ENCODE peak calls at places on chromosome 17, in ten cellular contexts. One of them, this sample, is unnamed.

GRCh38 chr17:77796201-77796860 is 162.2 kb upstream of the TNRC6C start:
- DNase-seq in GM12865: no peak
- DNase-seq in Peyer's patch: peak; percentile 18
- DNase-seq in HFFc6: no peak
- DNase-seq in osteocyte: no peak
- DNase-seq in lung: no peak
- DNase-seq in B cell: no peak
- DNase-seq in IMR-90: no peak
- DNase-seq in heart right ventricle: no peak
- DNase-seq in epithelial cell of esophagus: no peak
- DNase-seq in this sample: no peak

GRCh38 chr17:63601439-63602371 is 1.0 kb downstream of the TACO1 start:
- DNase-seq in GM12865: no peak
- DNase-seq in Peyer's patch: peak; percentile 66
- DNase-seq in HFFc6: no peak
- DNase-seq in osteocyte: no peak
- DNase-seq in lung: no peak
- DNase-seq in B cell: no peak
- DNase-seq in IMR-90: peak; percentile 32
- DNase-seq in heart right ventricle: no peak
- DNase-seq in epithelial cell of esophagus: peak; percentile 27
- DNase-seq in this sample: no peak

GRCh38 chr17:28634211-28634865 is 10.6 kb downstream of the BLTP2 start:
- DNase-seq in GM12865: no peak
- DNase-seq in Peyer's patch: no peak
- DNase-seq in HFFc6: no peak
- DNase-seq in osteocyte: no peak
- DNase-seq in lung: no peak
- DNase-seq in B cell: no peak
- DNase-seq in IMR-90: no peak
- DNase-seq in heart right ventricle: no peak
- DNase-seq in epithelial cell of esophagus: peak; percentile 46
- DNase-seq in this sample: no peak

GRCh38 chr17:76204277-76204676 is 36.0 kb downstream of the RNF157 start:
- DNase-seq in GM12865: no peak
- DNase-seq in Peyer's patch: no peak
- DNase-seq in HFFc6: peak; percentile 81
- DNase-seq in osteocyte: no peak
- DNase-seq in lung: no peak
- DNase-seq in B cell: no peak
- DNase-seq in IMR-90: peak; percentile 86
- DNase-seq in heart right ventricle: no peak
- DNase-seq in epithelial cell of esophagus: peak; percentile 62
- DNase-seq in this sample: no peak

GRCh38 chr17:76707985-76708807 is 2.6 kb downstream of the MXRA7 start:
- DNase-seq in GM12865: no peak
- DNase-seq in Peyer's patch: no peak
- DNase-seq in HFFc6: no peak
- DNase-seq in osteocyte: no peak
- DNase-seq in lung: no peak
- DNase-seq in B cell: no peak
- DNase-seq in IMR-90: no peak
- DNase-seq in heart right ventricle: no peak
- DNase-seq in epithelial cell of esophagus: no peak
- DNase-seq in this sample: no peak

GRCh38 chr17:42378597-42379594 is 9.3 kb downstream of the STAT3 start:
- DNase-seq in GM12865: peak; percentile 72
- DNase-seq in Peyer's patch: no peak
- DNase-seq in HFFc6: no peak
- DNase-seq in osteocyte: no peak
- DNase-seq in lung: no peak
- DNase-seq in B cell: peak; percentile 26
- DNase-seq in IMR-90: peak; percentile 34
- DNase-seq in heart right ventricle: no peak
- DNase-seq in epithelial cell of esophagus: peak; percentile 74
- DNase-seq in this sample: no peak

GRCh38 chr17:42337442-42337841 is 49.1 kb downstream of the STAT5A start:
- DNase-seq in GM12865: peak; percentile 96
- DNase-seq in Peyer's patch: no peak
- DNase-seq in HFFc6: no peak
- DNase-seq in osteocyte: no peak
- DNase-seq in lung: no peak
- DNase-seq in B cell: no peak
- DNase-seq in IMR-90: peak; percentile 81
- DNase-seq in heart right ventricle: no peak
- DNase-seq in epithelial cell of esophagus: no peak
- DNase-seq in this sample: no peak

GRCh38 chr17:41777579-41778188 is 8.8 kb downstream of the JUP start:
- DNase-seq in GM12865: no peak
- DNase-seq in Peyer's patch: peak; percentile 63
- DNase-seq in HFFc6: peak; percentile 70
- DNase-seq in osteocyte: peak; percentile 92
- DNase-seq in lung: peak; percentile 72
- DNase-seq in B cell: no peak
- DNase-seq in IMR-90: peak; percentile 96
- DNase-seq in heart right ventricle: peak; percentile 87
- DNase-seq in epithelial cell of esophagus: peak; percentile 47
- DNase-seq in this sample: no peak

GRCh38 chr17:53570731-53571130 is 252.0 kb upstream of the KIF2B start:
- DNase-seq in GM12865: no peak
- DNase-seq in Peyer's patch: no peak
- DNase-seq in HFFc6: no peak
- DNase-seq in osteocyte: no peak
- DNase-seq in lung: no peak
- DNase-seq in B cell: no peak
- DNase-seq in IMR-90: no peak
- DNase-seq in heart right ventricle: no peak
- DNase-seq in epithelial cell of esophagus: no peak
- DNase-seq in this sample: no peak

GRCh38 chr17:31746884-31747495 is 112.1 kb downstream of the COPRS start:
- DNase-seq in GM12865: no peak
- DNase-seq in Peyer's patch: no peak
- DNase-seq in HFFc6: no peak
- DNase-seq in osteocyte: no peak
- DNase-seq in lung: no peak
- DNase-seq in B cell: no peak
- DNase-seq in IMR-90: no peak
- DNase-seq in heart right ventricle: no peak
- DNase-seq in epithelial cell of esophagus: no peak
- DNase-seq in this sample: no peak

GRCh38 chr17:37750768-37751466 is 6.1 kb upstream of the HNF1B start:
- DNase-seq in GM12865: no peak
- DNase-seq in Peyer's patch: no peak
- DNase-seq in HFFc6: no peak
- DNase-seq in osteocyte: no peak
- DNase-seq in lung: no peak
- DNase-seq in B cell: no peak
- DNase-seq in IMR-90: no peak
- DNase-seq in heart right ventricle: no peak
- DNase-seq in epithelial cell of esophagus: no peak
- DNase-seq in this sample: no peak

GRCh38 chr17:9234404-9234945 is 213.2 kb downstream of the NTN1 start:
- DNase-seq in GM12865: no peak
- DNase-seq in Peyer's patch: no peak
- DNase-seq in HFFc6: no peak
- DNase-seq in osteocyte: no peak
- DNase-seq in lung: no peak
- DNase-seq in B cell: no peak
- DNase-seq in IMR-90: no peak
- DNase-seq in heart right ventricle: no peak
- DNase-seq in epithelial cell of esophagus: no peak
- DNase-seq in this sample: no peak

GRCh38 chr17:81399481-81400153 is 4.4 kb downstream of the BAHCC1 start:
- DNase-seq in GM12865: no peak
- DNase-seq in Peyer's patch: peak; percentile 73
- DNase-seq in HFFc6: no peak
- DNase-seq in osteocyte: no peak
- DNase-seq in lung: no peak
- DNase-seq in B cell: peak; percentile 68
- DNase-seq in IMR-90: no peak
- DNase-seq in heart right ventricle: no peak
- DNase-seq in epithelial cell of esophagus: no peak
- DNase-seq in this sample: no peak

GRCh38 chr17:45148183-45149036 is at the start of gene HEXIM1:
- DNase-seq in GM12865: peak; percentile 100
- DNase-seq in Peyer's patch: peak; percentile 99
- DNase-seq in HFFc6: peak; percentile 100
- DNase-seq in osteocyte: peak; percentile 100
- DNase-seq in lung: peak; percentile 99
- DNase-seq in B cell: peak; percentile 99
- DNase-seq in IMR-90: peak; percentile 99
- DNase-seq in heart right ventricle: peak; percentile 99
- DNase-seq in epithelial cell of esophagus: peak; percentile 100
- DNase-seq in this sample: peak; percentile 99

GRCh38 chr17:45149037-45149668 is 878 bp downstream of the HEXIM1 start:
- DNase-seq in GM12865: peak; percentile 90
- DNase-seq in Peyer's patch: peak; percentile 89
- DNase-seq in HFFc6: peak; percentile 72
- DNase-seq in osteocyte: peak; percentile 94
- DNase-seq in lung: peak; percentile 84
- DNase-seq in B cell: peak; percentile 80
- DNase-seq in IMR-90: peak; percentile 78
- DNase-seq in heart right ventricle: peak; percentile 89
- DNase-seq in epithelial cell of esophagus: peak; percentile 82
- DNase-seq in this sample: peak; percentile 75

GRCh38 chr17:45147102-45147580 is 1.1 kb upstream of the HEXIM1 start:
- DNase-seq in GM12865: peak; percentile 92
- DNase-seq in Peyer's patch: peak; percentile 78
- DNase-seq in HFFc6: peak; percentile 40
- DNase-seq in osteocyte: no peak
- DNase-seq in lung: peak; percentile 51
- DNase-seq in B cell: peak; percentile 86
- DNase-seq in IMR-90: peak; percentile 62
- DNase-seq in heart right ventricle: peak; percentile 54
- DNase-seq in epithelial cell of esophagus: peak; percentile 61
- DNase-seq in this sample: no peak

GRCh38 chr17:45146616-45147101 is 1.6 kb upstream of the HEXIM1 start:
- DNase-seq in GM12865: peak; percentile 32
- DNase-seq in Peyer's patch: no peak
- DNase-seq in HFFc6: peak; percentile 68
- DNase-seq in osteocyte: no peak
- DNase-seq in lung: peak; percentile 57
- DNase-seq in B cell: no peak
- DNase-seq in IMR-90: peak; percentile 82
- DNase-seq in heart right ventricle: no peak
- DNase-seq in epithelial cell of esophagus: no peak
- DNase-seq in this sample: no peak

DNA sequence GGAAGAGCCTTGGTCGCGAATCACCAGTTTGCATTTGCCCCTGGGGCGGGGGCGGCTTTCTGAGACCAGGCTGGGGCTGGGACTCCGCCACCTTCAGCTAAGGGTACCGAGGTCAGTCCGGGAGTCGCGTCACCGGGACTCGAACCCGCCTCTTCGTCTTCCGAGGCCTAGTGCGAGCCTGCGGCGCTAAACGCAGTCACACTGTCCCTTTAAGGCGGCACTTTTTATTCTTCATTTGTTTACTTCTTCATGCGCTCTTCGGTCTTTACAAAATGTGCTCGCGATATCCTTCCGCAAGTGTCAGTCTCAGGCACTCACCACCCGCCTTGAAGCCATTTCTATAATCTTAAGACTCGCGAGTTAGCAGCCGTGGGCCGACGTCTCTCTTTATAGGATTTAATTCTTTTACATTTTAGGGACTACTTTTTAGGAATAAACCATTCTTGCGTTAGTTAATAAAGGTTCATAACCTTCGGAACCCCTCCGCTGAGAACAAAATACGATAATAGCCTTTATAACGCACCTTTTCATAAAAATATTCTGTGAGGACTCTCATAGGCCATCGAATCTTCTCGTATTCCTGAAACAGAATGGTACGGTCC is 593 bp upstream of the HEXIM1 start:
- DNase-seq in GM12865: peak; percentile 95
- DNase-seq in Peyer's patch: peak; percentile 85
- DNase-seq in HFFc6: peak; percentile 92
- DNase-seq in osteocyte: no peak
- DNase-seq in lung: peak; percentile 79
- DNase-seq in B cell: peak; percentile 87
- DNase-seq in IMR-90: peak; percentile 97
- DNase-seq in heart right ventricle: peak; percentile 82
- DNase-seq in epithelial cell of esophagus: peak; percentile 90
- DNase-seq in this sample: peak; percentile 74
- TF ChIP-seq CTCF in GM12865: no peak
- TF ChIP-seq CTCF in Peyer's patch: no peak
- TF ChIP-seq CTCF in HFFc6: no peak
- TF ChIP-seq CTCF in osteocyte: no peak
- TF ChIP-seq CTCF in lung: no peak
- TF ChIP-seq CTCF in B cell: no peak
- TF ChIP-seq CTCF in IMR-90: no peak
- TF ChIP-seq CTCF in heart right ventricle: no peak
- TF ChIP-seq CTCF in epithelial cell of esophagus: no peak
- TF ChIP-seq CTCF in this sample: no peak

GRCh38 chr17:50195196-50195865 is 6.1 kb downstream of the COL1A1 start:
- DNase-seq in GM12865: no peak
- DNase-seq in Peyer's patch: no peak
- DNase-seq in HFFc6: peak; percentile 72
- DNase-seq in osteocyte: no peak
- DNase-seq in lung: no peak
- DNase-seq in B cell: no peak
- DNase-seq in IMR-90: peak; percentile 74
- DNase-seq in heart right ventricle: no peak
- DNase-seq in epithelial cell of esophagus: no peak
- DNase-seq in this sample: no peak
- TF ChIP-seq CTCF in GM12865: no peak
- TF ChIP-seq CTCF in Peyer's patch: no peak
- TF ChIP-seq CTCF in HFFc6: peak; percentile 74
- TF ChIP-seq CTCF in osteocyte: peak; percentile 51
- TF ChIP-seq CTCF in lung: no peak
- TF ChIP-seq CTCF in B cell: no peak
- TF ChIP-seq CTCF in IMR-90: peak; percentile 37
- TF ChIP-seq CTCF in heart right ventricle: no peak
- TF ChIP-seq CTCF in epithelial cell of esophagus: no peak
- TF ChIP-seq CTCF in this sample: no peak

GRCh38 chr17:74785096-74785980 is 9.2 kb upstream of the NAT9 start:
- DNase-seq in GM12865: no peak
- DNase-seq in Peyer's patch: no peak
- DNase-seq in HFFc6: no peak
- DNase-seq in osteocyte: no peak
- DNase-seq in lung: no peak
- DNase-seq in B cell: no peak
- DNase-seq in IMR-90: no peak
- DNase-seq in heart right ventricle: no peak
- DNase-seq in epithelial cell of esophagus: peak; percentile 67
- DNase-seq in this sample: no peak
- TF ChIP-seq CTCF in GM12865: no peak
- TF ChIP-seq CTCF in Peyer's patch: no peak
- TF ChIP-seq CTCF in HFFc6: peak; percentile 39
- TF ChIP-seq CTCF in osteocyte: peak; percentile 25
- TF ChIP-seq CTCF in lung: no peak
- TF ChIP-seq CTCF in B cell: no peak
- TF ChIP-seq CTCF in IMR-90: peak; percentile 14
- TF ChIP-seq CTCF in heart right ventricle: no peak
- TF ChIP-seq CTCF in epithelial cell of esophagus: no peak
- TF ChIP-seq CTCF in this sample: no peak

GRCh38 chr17:10352866-10353265 is 19.9 kb downstream of the MYH13 start:
- DNase-seq in GM12865: peak; percentile 2
- DNase-seq in Peyer's patch: no peak
- DNase-seq in HFFc6: no peak
- DNase-seq in osteocyte: no peak
- DNase-seq in lung: no peak
- DNase-seq in B cell: no peak
- DNase-seq in IMR-90: no peak
- DNase-seq in heart right ventricle: no peak
- DNase-seq in epithelial cell of esophagus: no peak
- DNase-seq in this sample: no peak

GRCh38 chr17:10349403-10349802 is 23.4 kb downstream of the MYH13 start:
- DNase-seq in GM12865: peak; percentile 45
- DNase-seq in Peyer's patch: no peak
- DNase-seq in HFFc6: no peak
- DNase-seq in osteocyte: no peak
- DNase-seq in lung: no peak
- DNase-seq in B cell: no peak
- DNase-seq in IMR-90: no peak
- DNase-seq in heart right ventricle: no peak
- DNase-seq in epithelial cell of esophagus: no peak
- DNase-seq in this sample: no peak
- TF ChIP-seq CTCF in GM12865: peak; percentile 42
- TF ChIP-seq CTCF in Peyer's patch: no peak
- TF ChIP-seq CTCF in HFFc6: peak; percentile 33
- TF ChIP-seq CTCF in osteocyte: no peak
- TF ChIP-seq CTCF in lung: no peak
- TF ChIP-seq CTCF in B cell: no peak
- TF ChIP-seq CTCF in IMR-90: no peak
- TF ChIP-seq CTCF in heart right ventricle: no peak
- TF ChIP-seq CTCF in epithelial cell of esophagus: no peak
- TF ChIP-seq CTCF in this sample: no peak

This sample was measured in natural killer cell.